ENCODE peak calls at places on chromosomes 16 and 17, in five cellular contexts. One of them, this sample, is unnamed.

GRCh38 chr16:4373909-4374742 is 2.5 kb downstream of the VASN start:
- DNase-seq in effector CD8-positive, alpha-beta T cell: no peak
- DNase-seq in iPS-NIHi11: peak; percentile 71
- DNase-seq in fibroblast of mammary gland: peak; percentile 95
- DNase-seq in stomach: peak; percentile 83
- DNase-seq in this sample: peak; percentile 85

GRCh38 chr16:80063028-80063767 is 462.7 kb upstream of the MAF start:
- DNase-seq in stomach: no peak
- DNase-seq in iPS-NIHi11: no peak
- DNase-seq in effector CD8-positive, alpha-beta T cell: no peak
- DNase-seq in fibroblast of mammary gland: no peak
- DNase-seq in this sample: no peak

GRCh38 chr16:66457888-66458287 is 30.8 kb downstream of the BEAN1 start:
- DNase-seq in iPS-NIHi11: no peak
- DNase-seq in fibroblast of mammary gland: no peak
- DNase-seq in stomach: no peak
- DNase-seq in effector CD8-positive, alpha-beta T cell: no peak
- DNase-seq in this sample: no peak

GRCh38 chr17:2709173-2709661 is 2.3 kb downstream of the CLUH start:
- DNase-seq in fibroblast of mammary gland: no peak
- DNase-seq in effector CD8-positive, alpha-beta T cell: no peak
- DNase-seq in stomach: peak; percentile 88
- DNase-seq in iPS-NIHi11: peak; percentile 35
- DNase-seq in this sample: peak; percentile 61

GRCh38 chr17:28372203-28372944 is 880 bp downstream of the SARM1 start:
- DNase-seq in iPS-NIHi11: peak; percentile 48
- DNase-seq in effector CD8-positive, alpha-beta T cell: no peak
- DNase-seq in fibroblast of mammary gland: peak; percentile 21
- DNase-seq in stomach: no peak
- DNase-seq in this sample: peak; percentile 61

GRCh38 chr17:8649157-8650118 is 18.9 kb upstream of the MYH10 start:
- DNase-seq in effector CD8-positive, alpha-beta T cell: no peak
- DNase-seq in stomach: no peak
- DNase-seq in iPS-NIHi11: no peak
- DNase-seq in fibroblast of mammary gland: peak; percentile 98
- DNase-seq in this sample: no peak

GRCh38 chr16:87212026-87212425 is 105.2 kb downstream of the C16orf95 start:
- DNase-seq in stomach: no peak
- DNase-seq in effector CD8-positive, alpha-beta T cell: no peak
- DNase-seq in iPS-NIHi11: no peak
- DNase-seq in fibroblast of mammary gland: peak; percentile 85
- DNase-seq in this sample: no peak

GRCh38 chr17:3828151-3828851 is 17.7 kb downstream of the NCBP3 start:
- DNase-seq in stomach: peak; percentile 45
- DNase-seq in fibroblast of mammary gland: no peak
- DNase-seq in effector CD8-positive, alpha-beta T cell: no peak
- DNase-seq in iPS-NIHi11: no peak
- DNase-seq in this sample: no peak

GRCh38 chr16:55331648-55332185 is 7.7 kb downstream of the IRX6 start:
- DNase-seq in iPS-NIHi11: no peak
- DNase-seq in fibroblast of mammary gland: no peak
- DNase-seq in stomach: no peak
- DNase-seq in effector CD8-positive, alpha-beta T cell: no peak
- DNase-seq in this sample: no peak

GRCh38 chr16:31400191-31400590 is 7.1 kb downstream of the ITGAD start:
- DNase-seq in effector CD8-positive, alpha-beta T cell: no peak
- DNase-seq in stomach: no peak
- DNase-seq in fibroblast of mammary gland: no peak
- DNase-seq in iPS-NIHi11: no peak
- DNase-seq in this sample: no peak

GRCh38 chr17:41026668-41027471 is at the start of gene KRTAP1-5:
- DNase-seq in fibroblast of mammary gland: peak; percentile 88
- DNase-seq in effector CD8-positive, alpha-beta T cell: no peak
- DNase-seq in stomach: no peak
- DNase-seq in iPS-NIHi11: no peak
- DNase-seq in this sample: no peak

GRCh38 chr17:37708616-37709212 is 36.1 kb downstream of the HNF1B start:
- DNase-seq in fibroblast of mammary gland: peak; percentile 6
- DNase-seq in iPS-NIHi11: no peak
- DNase-seq in stomach: peak; percentile 74
- DNase-seq in effector CD8-positive, alpha-beta T cell: no peak
- DNase-seq in this sample: no peak

GRCh38 chr16:11236855-11237254 is 19.1 kb downstream of the SOCS1 start:
- DNase-seq in iPS-NIHi11: no peak
- DNase-seq in stomach: no peak
- DNase-seq in effector CD8-positive, alpha-beta T cell: no peak
- DNase-seq in fibroblast of mammary gland: no peak
- DNase-seq in this sample: no peak

GRCh38 chr17:43632231-43632630 is 29.5 kb downstream of the MEOX1 start:
- DNase-seq in stomach: no peak
- DNase-seq in effector CD8-positive, alpha-beta T cell: no peak
- DNase-seq in iPS-NIHi11: no peak
- DNase-seq in fibroblast of mammary gland: no peak
- DNase-seq in this sample: no peak

GRCh38 chr16:89314357-89314756 is 96.9 kb downstream of the ZNF778 start:
- DNase-seq in stomach: no peak
- DNase-seq in fibroblast of mammary gland: no peak
- DNase-seq in iPS-NIHi11: no peak
- DNase-seq in effector CD8-positive, alpha-beta T cell: peak; percentile 10
- DNase-seq in this sample: peak; percentile 40

GRCh38 chr17:68452724-68453290 is 4.5 kb downstream of the WIPI1 start:
- DNase-seq in fibroblast of mammary gland: no peak
- DNase-seq in stomach: no peak
- DNase-seq in iPS-NIHi11: no peak
- DNase-seq in effector CD8-positive, alpha-beta T cell: no peak
- DNase-seq in this sample: no peak

GRCh38 chr17:19996086-19996485 is 13.1 kb upstream of the SPECC1 start:
- DNase-seq in effector CD8-positive, alpha-beta T cell: no peak
- DNase-seq in fibroblast of mammary gland: no peak
- DNase-seq in stomach: no peak
- DNase-seq in iPS-NIHi11: no peak
- DNase-seq in this sample: no peak

GRCh38 chr17:51461578-51462004 is 201.2 kb downstream of the UTP18 start:
- DNase-seq in fibroblast of mammary gland: peak; percentile 54
- DNase-seq in iPS-NIHi11: peak; percentile 82
- DNase-seq in effector CD8-positive, alpha-beta T cell: peak; percentile 2
- DNase-seq in stomach: peak; percentile 54
- DNase-seq in this sample: peak; percentile 64

GRCh38 chr17:9810100-9810949 is 11.6 kb downstream of the GSG1L2 start:
- DNase-seq in stomach: no peak
- DNase-seq in iPS-NIHi11: no peak
- DNase-seq in effector CD8-positive, alpha-beta T cell: no peak
- DNase-seq in fibroblast of mammary gland: no peak
- DNase-seq in this sample: no peak

GRCh38 chr16:23952128-23953041 is 116.6 kb downstream of the PRKCB start:
- DNase-seq in fibroblast of mammary gland: peak; percentile 1
- DNase-seq in stomach: no peak
- DNase-seq in effector CD8-positive, alpha-beta T cell: no peak
- DNase-seq in iPS-NIHi11: peak; percentile 33
- DNase-seq in this sample: no peak

GRCh38 chr16:79776243-79776884 is 175.8 kb upstream of the MAF start:
- DNase-seq in fibroblast of mammary gland: peak; percentile 79
- DNase-seq in effector CD8-positive, alpha-beta T cell: no peak
- DNase-seq in stomach: no peak
- DNase-seq in iPS-NIHi11: peak; percentile 25
- DNase-seq in this sample: peak; percentile 51

GRCh38 chr16:59909262-59909661 is 1175.1 kb upstream of the GOT2 start:
- DNase-seq in fibroblast of mammary gland: no peak
- DNase-seq in effector CD8-positive, alpha-beta T cell: no peak
- DNase-seq in stomach: no peak
- DNase-seq in iPS-NIHi11: no peak
- DNase-seq in this sample: no peak

GRCh38 chr17:58312021-58312630 is 16.5 kb downstream of the TSPOAP1 start:
- DNase-seq in stomach: peak; percentile 13
- DNase-seq in effector CD8-positive, alpha-beta T cell: no peak
- DNase-seq in fibroblast of mammary gland: no peak
- DNase-seq in iPS-NIHi11: no peak
- DNase-seq in this sample: peak; percentile 26

GRCh38 chr16:81004646-81005353 is 1.9 kb downstream of the CMC2 start:
- DNase-seq in iPS-NIHi11: peak; percentile 28
- DNase-seq in stomach: no peak
- DNase-seq in effector CD8-positive, alpha-beta T cell: no peak
- DNase-seq in fibroblast of mammary gland: peak; percentile 71
- DNase-seq in this sample: no peak

GRCh38 chr17:3043737-3044365 is 19.6 kb downstream of the OR1D5 start:
- DNase-seq in iPS-NIHi11: no peak
- DNase-seq in stomach: no peak
- DNase-seq in fibroblast of mammary gland: peak; percentile 14
- DNase-seq in effector CD8-positive, alpha-beta T cell: no peak
- DNase-seq in this sample: no peak

GRCh38 chr17:57600092-57600491 is 145.0 kb downstream of the CCDC182 start:
- DNase-seq in fibroblast of mammary gland: no peak
- DNase-seq in stomach: no peak
- DNase-seq in iPS-NIHi11: no peak
- DNase-seq in effector CD8-positive, alpha-beta T cell: no peak
- DNase-seq in this sample: no peak

GRCh38 chr17:51627776-51628175 is 367.4 kb downstream of the UTP18 start:
- DNase-seq in stomach: no peak
- DNase-seq in effector CD8-positive, alpha-beta T cell: no peak
- DNase-seq in fibroblast of mammary gland: no peak
- DNase-seq in iPS-NIHi11: no peak
- DNase-seq in this sample: no peak

GRCh38 chr16:85683363-85683762 is 5.4 kb downstream of the GINS2 start:
- DNase-seq in stomach: no peak
- DNase-seq in effector CD8-positive, alpha-beta T cell: no peak
- DNase-seq in fibroblast of mammary gland: no peak
- DNase-seq in iPS-NIHi11: no peak
- DNase-seq in this sample: peak; percentile 1

GRCh38 chr17:2214047-2214717 is 89.4 kb downstream of the SMG6 start:
- DNase-seq in stomach: no peak
- DNase-seq in iPS-NIHi11: no peak
- DNase-seq in fibroblast of mammary gland: peak; percentile 95
- DNase-seq in effector CD8-positive, alpha-beta T cell: no peak
- DNase-seq in this sample: peak; percentile 71

This sample was measured in Right ventricle myocardium superior.